ENCODE peak calls at places on chromosomes 5 and 9, in four cellular contexts. R is foreskin fibroblast, S is IMR-90, E is epithelial cell of proximal tubule. C is an unnamed sample.

GRCh38 chr5:172569862-172570558 is 71.1 kb upstream of the NEURL1B start:
- DNase-seq in R (no peak), S (no peak), E (no peak), C (peak)

GRCh38 chr5:132500931-132501628 is 10.5 kb upstream of the IRF1 start:
- DNase-seq in R (peak), S (peak), E (no peak), C (peak)

GRCh38 chr5:97149689-97150088 is 7.3 kb upstream of the LIX1 start:
- DNase-seq in R (no peak), S (no peak), E (no peak), C (no peak)

GRCh38 chr5:141674747-141675146 is 7.3 kb downstream of the ARAP3 start:
- DNase-seq in R (no peak), S (no peak), E (no peak), C (no peak)

GRCh38 chr5:134552301-134552700 is 26.8 kb downstream of the JADE2 start:
- DNase-seq in R (peak), S (peak), E (no peak), C (peak)

GRCh38 chr5:154296525-154297159 is 106.1 kb downstream of the GALNT10 start:
- DNase-seq in R (no peak), S (no peak), E (no peak), C (no peak)

GRCh38 chr9:98255064-98255577 is 328 bp downstream of the TBC1D2 start:
- DNase-seq in R (peak), S (peak), E (no peak), C (peak)

GRCh38 chr5:42949348-42950090 is 90.6 kb downstream of the ANXA2R start:
- DNase-seq in R (peak), S (peak), E (no peak), C (no peak)

GRCh38 chr5:128472032-128472431 is 66.0 kb downstream of the FBN2 start:
- DNase-seq in R (peak), S (no peak), E (no peak), C (no peak)

GRCh38 chr9:33350310-33350709 is 52.1 kb downstream of the AQP7 start:
- DNase-seq in R (peak), S (peak), E (peak), C (no peak)

GRCh38 chr5:115543365-115543700 is 1.2 kb downstream of the FEM1C start:
- DNase-seq in R (no peak), S (no peak), E (no peak), C (no peak)

GRCh38 chr5:139755892-139756671 is 39.5 kb upstream of the PSD2 start:
- DNase-seq in R (no peak), S (no peak), E (no peak), C (no peak)

GRCh38 chr5:114657342-114658130 is 295.7 kb downstream of the KCNN2 start:
- DNase-seq in R (no peak), S (no peak), E (no peak), C (no peak)

GRCh38 chr5:175377816-175378215 is 66.2 kb downstream of the DRD1 start:
- DNase-seq in R (no peak), S (no peak), E (no peak), C (no peak)

GRCh38 chr5:170809551-170809950 is 26.0 kb downstream of the GABRP start:
- DNase-seq in R (peak), S (peak), E (peak), C (peak)

GRCh38 chr5:128216860-128217531 is 133.4 kb downstream of the SLC12A2 start:
- DNase-seq in R (peak), S (peak), E (peak), C (no peak)

GRCh38 chr5:177194278-177194677 is 60.7 kb downstream of the NSD1 start:
- DNase-seq in R (peak), S (peak), E (peak), C (peak)

GRCh38 chr5:27316283-27316675 is 277.9 kb upstream of the CDH9 start:
- DNase-seq in R (peak), S (peak), E (peak), C (no peak)

GRCh38 chr9:81826541-81826906 is 101.7 kb upstream of the SPATA31D4 start:
- DNase-seq in R (peak), S (peak), E (no peak), C (no peak)

DNA sequence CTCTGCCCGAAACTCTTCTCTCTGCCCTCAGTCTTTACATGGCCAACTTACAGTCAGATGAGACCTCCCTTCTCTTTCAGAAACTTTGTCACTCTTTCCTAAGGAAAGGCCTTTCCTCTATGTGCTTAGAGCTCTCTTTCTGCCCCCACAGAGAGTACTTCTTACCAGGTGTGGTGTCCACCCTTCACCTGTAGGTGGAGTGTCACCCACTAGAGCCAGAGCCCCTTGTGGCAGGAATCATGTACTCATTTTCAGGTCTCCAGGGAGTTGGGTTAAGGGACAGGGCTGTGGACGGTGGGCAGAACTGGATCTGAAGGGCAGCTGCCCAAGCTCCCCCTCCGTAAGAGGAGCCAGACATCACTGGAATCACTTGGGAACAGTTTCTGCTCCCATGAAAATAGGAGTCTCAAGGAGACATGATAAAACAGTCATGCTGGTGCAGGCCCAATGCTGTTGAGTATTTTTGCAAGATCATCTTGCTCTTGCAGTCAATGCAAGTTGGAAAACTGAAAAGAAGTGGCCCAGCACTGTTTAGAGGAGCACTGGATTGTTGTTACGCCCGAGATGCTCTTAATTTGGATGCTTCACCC is 436.7 kb downstream of the ZSWIM6 start:
- DNase-seq in R (peak), S (peak), E (no peak), C (peak)
- TF ChIP-seq CTCF in R (peak), S (peak), E (peak), C (peak)

GRCh38 chr9:123225374-123225813 is 43.0 kb downstream of the STRBP start:
- DNase-seq in R (peak), S (peak), E (peak), C (peak)
- TF ChIP-seq CTCF in R (peak), S (peak), E (peak), C (peak)

GRCh38 chr9:135671591-135672041 is 8.5 kb downstream of the LCN9 start:
- DNase-seq in R (no peak), S (no peak), E (no peak), C (no peak)
- TF ChIP-seq CTCF in R (no peak), S (no peak), E (no peak), C (no peak)

GRCh38 chr5:113295111-113295539 is 139.7 kb downstream of the TSSK1B start:
- DNase-seq in R (no peak), S (no peak), E (no peak), C (no peak)
- TF ChIP-seq CTCF in R (no peak), S (no peak), E (no peak), C (no peak)

GRCh38 chr5:23352437-23352836 is 155.0 kb upstream of the PRDM9 start:
- DNase-seq in R (no peak), S (no peak), E (peak), C (peak)
- TF ChIP-seq CTCF in R (no peak), S (no peak), E (peak), C (peak)

C was measured in cardiac muscle cell.